ENCODE peak calls at places on chromosomes 6 and 20, in six cellular contexts. A, H, S, G, V and X are unnamed samples.

GRCh38 chr6:6885521-6886088 is 222.2 kb upstream of the RREB1 start:
- DNase-seq in A (no peak), H (no peak), S (no peak), G (no peak), V (no peak), X (no peak)

GRCh38 chr20:63055575-63056235 is 48.9 kb upstream of the BHLHE23 start:
- DNase-seq in A (peak; percentile 24), H (no peak), S (no peak), G (no peak), V (no peak), X (no peak)

GRCh38 chr20:40646321-40647212 is 42.5 kb downstream of the MAFB start:
- DNase-seq in A (no peak), H (no peak), S (peak; percentile 89), G (no peak), V (no peak), X (peak; percentile 92)

GRCh38 chr6:296151-297122 is 4.2 kb downstream of the DUSP22 start:
- DNase-seq in A (no peak), H (peak; percentile 46), S (no peak), G (peak; percentile 57), V (no peak), X (no peak)

GRCh38 chr20:59154317-59155013 is 9.2 kb upstream of the ZNF831 start:
- DNase-seq in A (no peak), H (no peak), S (no peak), G (no peak), V (no peak), X (no peak)

GRCh38 chr6:31401403-31401802 is 2.0 kb upstream of the MICA start:
- DNase-seq in A (no peak), H (peak; percentile 87), S (no peak), G (no peak), V (no peak), X (no peak)

GRCh38 chr6:127255286-127255685 is 11.4 kb upstream of the RNF146 start:
- DNase-seq in A (no peak), H (no peak), S (no peak), G (no peak), V (no peak), X (no peak)

GRCh38 chr20:59144179-59144830 is 19.3 kb upstream of the ZNF831 start:
- DNase-seq in A (peak; percentile 12), H (no peak), S (no peak), G (no peak), V (no peak), X (no peak)

GRCh38 chr20:33234050-33234449 is 1.7 kb upstream of the BPIFA1 start:
- DNase-seq in A (no peak), H (no peak), S (no peak), G (no peak), V (no peak), X (no peak)

GRCh38 chr6:81561071-81561564 is 191.4 kb downstream of the TENT5A start:
- DNase-seq in A (no peak), H (peak; percentile 15), S (no peak), G (no peak), V (no peak), X (no peak)